ENCODE peak calls at places on chromosomes 16 and 17, in four cellular contexts. W, J, C and X are unnamed samples.

GRCh38 chr17:33642002-33642401 is 348.9 kb upstream of the ASIC2 start:
- DNase-seq in W (no peak), J (no peak), C (no peak), X (no peak)

GRCh38 chr16:14409563-14409962 is 220.5 kb downstream of the PARN start:
- DNase-seq in W (no peak), J (no peak), C (peak), X (no peak)

GRCh38 chr16:73996624-73997339 is 299.8 kb upstream of the PSMD7 start:
- DNase-seq in W (no peak), J (no peak), C (no peak), X (no peak)

GRCh38 chr16:52825882-52826281 is 226.8 kb downstream of the CHD9NB start:
- DNase-seq in W (no peak), J (no peak), C (no peak), X (no peak)

GRCh38 chr17:17942846-17943245 is 29.4 kb downstream of the TOM1L2 start:
- DNase-seq in W (no peak), J (no peak), C (no peak), X (no peak)

GRCh38 chr17:6521636-6522035 is 34.7 kb downstream of the PITPNM3 start:
- DNase-seq in W (no peak), J (no peak), C (no peak), X (no peak)

GRCh38 chr16:50603206-50604064 is 55.2 kb downstream of the NKD1 start:
- DNase-seq in W (no peak), J (no peak), C (no peak), X (no peak)

GRCh38 chr16:57240872-57241271 is 4.2 kb upstream of the ARL2BP start:
- DNase-seq in W (no peak), J (no peak), C (no peak), X (no peak)

GRCh38 chr16:69848635-69849545 is 86.8 kb downstream of the WWP2 start:
- DNase-seq in W (peak), J (peak), C (peak), X (no peak)

GRCh38 chr17:13114601-13115024 is 96.8 kb upstream of the ELAC2 start:
- DNase-seq in W (peak), J (peak), C (peak), X (peak)

GRCh38 chr17:28724500-28725165 is 1.4 kb downstream of the TLCD1 start:
- DNase-seq in W (no peak), J (no peak), C (no peak), X (no peak)

GRCh38 chr16:29857133-29857760 is 5.8 kb downstream of the CDIPT start:
- DNase-seq in W (no peak), J (no peak), C (peak), X (no peak)

GRCh38 chr17:28343491-28343932 is 8.0 kb downstream of the TNFAIP1 start:
- DNase-seq in W (no peak), J (no peak), C (no peak), X (no peak)

GRCh38 chr16:72013888-72014538 is 5.5 kb downstream of the DHODH start:
- DNase-seq in W (peak), J (peak), C (no peak), X (no peak)

GRCh38 chr17:47686276-47686635 is 7.7 kb upstream of the TBKBP1 start:
- DNase-seq in W (no peak), J (no peak), C (no peak), X (no peak)

GRCh38 chr16:21100447-21100846 is 50.2 kb downstream of the DNAH3 start:
- DNase-seq in W (no peak), J (no peak), C (no peak), X (no peak)

GRCh38 chr17:21194688-21195087 is 19.3 kb downstream of the TMEM11 start:
- DNase-seq in W (peak), J (peak), C (no peak), X (no peak)

GRCh38 chr17:8552582-8553320 is 77.8 kb downstream of the MYH10 start:
- DNase-seq in W (no peak), J (no peak), C (no peak), X (no peak)

GRCh38 chr16:17773698-17774101 is 302.9 kb upstream of the XYLT1 start:
- DNase-seq in W (no peak), J (no peak), C (no peak), X (no peak)

GRCh38 chr17:927611-928461 is 51.7 kb downstream of the NXN start:
- DNase-seq in W (no peak), J (no peak), C (peak), X (no peak)

GRCh38 chr17:8066841-8067775 is 20.4 kb downstream of the ALOX12B start:
- DNase-seq in W (no peak), J (no peak), C (no peak), X (no peak)

GRCh38 chr17:44529864-44530263 is 26.7 kb upstream of the GPATCH8 start:
- DNase-seq in W (no peak), J (no peak), C (no peak), X (no peak)

GRCh38 chr17:33686171-33686570 is 393.1 kb upstream of the ASIC2 start:
- DNase-seq in W (no peak), J (no peak), C (no peak), X (peak)

GRCh38 chr17:56937688-56938087 is 23.2 kb downstream of the COIL start:
- DNase-seq in W (no peak), J (no peak), C (no peak), X (no peak)

GRCh38 chr17:57045868-57046671 is 39.0 kb upstream of the AKAP1 start:
- DNase-seq in W (no peak), J (peak), C (no peak), X (no peak)

GRCh38 chr16:85898521-85899442 is at the start of gene IRF8:
- DNase-seq in W (peak), J (peak), C (no peak), X (peak)

GRCh38 chr17:12693640-12694039 is 27.9 kb downstream of the MYOCD start:
- DNase-seq in W (no peak), J (no peak), C (no peak), X (no peak)

GRCh38 chr16:88936913-88937666 is 39.9 kb downstream of the CBFA2T3 start:
- DNase-seq in W (peak), J (no peak), C (no peak), X (no peak)

GRCh38 chr17:67218385-67218950 is 26.5 kb downstream of the HELZ start:
- DNase-seq in W (no peak), J (no peak), C (no peak), X (no peak)

GRCh38 chr16:12185563-12185962 is 209.0 kb downstream of the SNX29 start:
- DNase-seq in W (no peak), J (no peak), C (no peak), X (no peak)

GRCh38 chr16:89407282-89407924 is 83.0 kb downstream of the ANKRD11 start:
- DNase-seq in W (no peak), J (no peak), C (no peak), X (no peak)

GRCh38 chr17:30520882-30521281 is 43.7 kb downstream of the GOSR1 start:
- DNase-seq in W (no peak), J (no peak), C (no peak), X (no peak)

GRCh38 chr17:28093999-28094716 is 51.7 kb downstream of the NLK start:
- DNase-seq in W (no peak), J (no peak), C (no peak), X (no peak)

GRCh38 chr17:30236807-30237206 is 1.3 kb upstream of the SLC6A4 start:
- DNase-seq in W (peak), J (peak), C (no peak), X (peak)

GRCh38 chr16:35598696-35599332 is 2139.4 kb downstream of the TP53TG3F start:
- DNase-seq in W (no peak), J (no peak), C (no peak), X (no peak)

GRCh38 chr16:80766798-80767197 is 37.6 kb downstream of the CDYL2 start:
- DNase-seq in W (no peak), J (no peak), C (no peak), X (no peak)

GRCh38 chr17:4591529-4591928 is 7.2 kb downstream of the SMTNL2 start:
- DNase-seq in W (no peak), J (no peak), C (no peak), X (no peak)

GRCh38 chr16:31074814-31075183 is 577 bp downstream of the ZNF646 start:
- DNase-seq in W (no peak), J (no peak), C (no peak), X (no peak)
- TF ChIP-seq CTCF in W (no peak), J (no peak), C (no peak), X (no peak)

DNA sequence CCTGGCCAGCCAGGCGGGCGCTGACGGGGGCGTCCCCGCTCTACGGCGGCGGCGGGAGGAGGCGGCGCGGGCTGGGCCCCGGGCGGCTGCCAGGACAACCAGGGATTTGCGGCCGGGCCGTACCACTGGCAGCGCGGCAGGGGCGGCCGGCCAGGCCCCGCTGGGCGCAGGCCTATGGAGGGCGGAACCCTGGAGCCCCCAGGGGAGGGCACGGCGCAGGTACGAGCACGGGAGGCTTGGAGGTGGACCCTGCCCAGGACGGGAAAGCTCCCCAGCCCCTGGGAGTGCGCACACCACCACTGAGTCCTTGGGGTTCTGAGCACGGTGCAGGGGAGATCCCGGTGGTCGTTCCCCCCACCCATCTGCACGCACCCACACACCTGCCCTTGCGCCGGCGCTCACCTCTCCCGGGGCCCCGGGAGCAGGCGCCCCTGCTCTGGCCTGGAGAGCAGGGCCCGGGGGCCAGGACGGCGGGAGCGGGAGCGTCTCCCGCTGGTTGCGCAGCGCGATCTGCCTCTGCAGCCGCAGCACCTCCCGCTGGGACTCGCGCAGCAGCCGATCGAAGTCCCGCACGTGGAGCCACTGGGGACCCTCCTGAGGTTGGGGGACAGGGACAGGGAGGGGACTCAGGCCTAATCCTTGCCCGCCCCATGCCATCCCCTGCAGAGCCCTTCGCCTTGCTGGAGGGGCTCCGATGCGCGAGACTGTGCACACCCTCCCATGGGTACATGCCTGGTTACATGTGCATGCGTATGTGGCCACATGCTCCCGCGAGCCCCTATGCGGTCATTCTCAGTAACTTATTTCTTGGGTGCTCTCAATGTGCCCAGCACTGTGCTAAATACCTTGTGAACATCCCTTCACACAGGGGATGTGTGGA is 3.9 kb downstream of the TSPOAP1 start:
- DNase-seq in W (peak), J (no peak), C (no peak), X (no peak)
- TF ChIP-seq CTCF in W (no peak), J (no peak), C (no peak), X (no peak)

GRCh38 chr17:35167666-35168065 is 20.0 kb downstream of the UNC45B start:
- DNase-seq in W (no peak), J (no peak), C (no peak), X (no peak)

GRCh38 chr17:35170968-35171771 is 23.0 kb downstream of the SLC35G3 start:
- DNase-seq in W (no peak), J (no peak), C (no peak), X (no peak)

GRCh38 chr17:35171834-35172233 is 22.4 kb downstream of the SLC35G3 start:
- DNase-seq in W (no peak), J (no peak), C (no peak), X (no peak)

GRCh38 chr17:35167046-35167445 is 19.4 kb downstream of the UNC45B start:
- DNase-seq in W (no peak), J (no peak), C (no peak), X (no peak)

DNA sequence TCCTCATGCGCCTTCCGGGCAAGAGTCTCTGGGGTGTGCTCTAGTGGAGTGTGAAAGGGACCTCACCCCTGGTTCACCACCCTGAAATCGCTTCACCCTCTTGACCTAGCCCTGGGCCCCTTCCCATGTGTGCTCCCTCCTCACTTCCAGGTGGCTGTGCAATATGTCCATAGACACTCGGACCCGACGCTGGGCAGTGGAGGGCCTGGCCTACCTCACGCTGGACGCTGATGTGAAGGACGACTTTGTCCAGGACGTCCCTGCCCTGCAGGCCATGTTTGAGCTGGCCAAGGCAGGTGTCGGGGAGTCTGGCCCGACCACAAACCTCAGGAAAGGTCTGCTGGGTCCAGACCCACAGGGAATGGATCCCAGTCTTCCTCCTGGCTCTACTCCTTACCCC is 22.3 kb downstream of the UNC45B start:
- DNase-seq in W (no peak), J (no peak), C (no peak), X (no peak)
- TF ChIP-seq CTCF in W (no peak), J (no peak), C (no peak), X (no peak)

GRCh38 chr16:4277987-4278513 is 5.2 kb upstream of the TFAP4 start:
- DNase-seq in W (no peak), J (no peak), C (no peak), X (no peak)

GRCh38 chr16:4275861-4276260 is 3.0 kb upstream of the TFAP4 start:
- DNase-seq in W (no peak), J (no peak), C (no peak), X (no peak)

GRCh38 chr16:4283939-4284338 is 11.1 kb upstream of the TFAP4 start:
- DNase-seq in W (no peak), J (no peak), C (no peak), X (no peak)

GRCh38 chr16:4285167-4285566 is 12.3 kb upstream of the TFAP4 start:
- DNase-seq in W (no peak), J (no peak), C (no peak), X (no peak)

DNA sequence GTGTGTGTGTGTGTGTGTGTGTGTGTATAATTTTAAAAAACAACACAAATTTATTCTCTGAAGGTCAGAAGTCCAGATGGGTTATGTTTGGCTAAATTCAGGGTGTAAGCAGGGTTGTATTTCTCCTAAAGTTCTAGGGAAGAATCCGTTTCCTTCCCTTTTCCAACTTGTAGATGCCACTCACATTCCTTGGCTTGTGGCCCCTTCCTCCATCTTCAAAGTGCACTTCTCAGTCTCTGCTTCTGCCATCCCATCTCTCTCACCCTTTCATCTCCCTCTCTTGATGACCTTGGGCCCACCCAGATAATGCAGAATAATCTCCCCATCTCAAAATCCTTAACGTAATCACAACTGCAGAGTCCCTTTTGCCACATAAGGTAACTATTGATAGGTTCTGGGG is 7.8 kb upstream of the TFAP4 start:
- DNase-seq in W (no peak), J (no peak), C (no peak), X (no peak)
- TF ChIP-seq CTCF in W (no peak), J (no peak), C (no peak), X (no peak)

GRCh38 chr17:81231766-81232581 is 6.9 kb downstream of the TEPSIN start:
- DNase-seq in W (no peak), J (no peak), C (no peak), X (no peak)

GRCh38 chr17:81231121-81231645 is 7.7 kb downstream of the TEPSIN start:
- DNase-seq in W (no peak), J (no peak), C (no peak), X (no peak)

GRCh38 chr17:81229666-81229920 is 6.8 kb upstream of the CEP131 start:
- DNase-seq in W (no peak), J (no peak), C (no peak), X (no peak)

GRCh38 chr17:81228834-81229665 is 6.3 kb upstream of the CEP131 start:
- DNase-seq in W (no peak), J (no peak), C (no peak), X (no peak)

DNA sequence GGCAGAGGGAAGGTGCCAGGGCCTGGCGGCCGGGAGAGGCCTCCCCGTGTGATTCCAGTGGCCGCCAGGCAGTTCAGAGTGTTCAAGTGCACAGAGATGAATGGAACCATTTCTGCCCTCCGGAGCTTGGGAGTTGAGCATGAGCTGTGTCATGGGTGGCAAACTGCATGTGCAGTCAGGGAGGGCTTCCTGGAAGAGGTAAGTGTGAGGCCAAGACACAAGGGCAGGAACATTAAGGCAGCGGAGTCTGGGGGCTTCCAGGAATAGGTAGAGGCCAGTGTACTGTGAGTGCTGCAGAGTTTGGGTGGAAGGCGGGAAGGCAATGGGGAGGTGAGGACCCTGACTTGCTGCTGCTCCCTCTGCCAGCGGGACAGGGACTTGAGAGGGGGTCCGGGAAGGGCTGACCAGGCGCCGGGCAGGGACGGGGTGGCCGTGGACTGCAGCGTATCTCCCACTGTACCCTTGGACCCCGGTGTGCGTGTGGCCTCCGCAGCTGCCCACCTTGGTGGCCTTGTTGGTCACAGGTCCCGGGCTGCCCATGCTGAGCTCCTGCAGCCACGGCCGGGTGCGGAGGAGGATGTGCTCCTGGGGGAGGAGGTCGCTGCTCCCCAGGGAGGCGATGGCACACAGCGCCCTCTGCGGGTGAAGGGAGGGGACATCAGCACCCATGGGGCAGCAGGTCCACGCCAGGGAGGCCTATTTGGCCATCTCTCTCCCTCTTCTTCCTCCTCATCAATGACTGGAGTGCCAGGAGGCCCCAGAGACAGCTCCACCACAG is 7.5 kb upstream of the CEP131 start:
- DNase-seq in W (no peak), J (no peak), C (no peak), X (no peak)
- TF ChIP-seq CTCF in W (peak), J (peak), C (peak), X (peak)

DNA sequence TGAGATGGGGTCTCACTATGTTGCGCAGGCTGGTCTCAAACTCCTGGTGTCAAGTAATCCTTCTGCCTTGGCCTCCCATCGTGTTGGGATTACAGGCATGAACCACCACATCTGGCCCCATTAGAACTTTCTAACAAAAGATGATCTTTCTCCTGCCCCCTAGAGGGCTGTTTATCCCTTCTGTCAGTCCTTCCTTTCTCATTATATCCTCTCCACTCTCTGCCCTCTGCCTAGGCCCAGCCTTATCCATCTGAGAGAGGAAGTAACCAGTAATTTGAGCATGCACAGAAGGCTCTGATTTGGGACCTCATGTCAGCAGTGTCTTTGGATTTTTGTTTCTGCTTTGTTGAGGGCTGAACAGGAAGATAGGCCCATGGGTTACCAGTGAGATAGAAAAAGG is 4.4 kb upstream of the DHX40 start:
- DNase-seq in W (no peak), J (no peak), C (no peak), X (no peak)
- TF ChIP-seq CTCF in W (no peak), J (no peak), C (peak), X (peak)

DNA sequence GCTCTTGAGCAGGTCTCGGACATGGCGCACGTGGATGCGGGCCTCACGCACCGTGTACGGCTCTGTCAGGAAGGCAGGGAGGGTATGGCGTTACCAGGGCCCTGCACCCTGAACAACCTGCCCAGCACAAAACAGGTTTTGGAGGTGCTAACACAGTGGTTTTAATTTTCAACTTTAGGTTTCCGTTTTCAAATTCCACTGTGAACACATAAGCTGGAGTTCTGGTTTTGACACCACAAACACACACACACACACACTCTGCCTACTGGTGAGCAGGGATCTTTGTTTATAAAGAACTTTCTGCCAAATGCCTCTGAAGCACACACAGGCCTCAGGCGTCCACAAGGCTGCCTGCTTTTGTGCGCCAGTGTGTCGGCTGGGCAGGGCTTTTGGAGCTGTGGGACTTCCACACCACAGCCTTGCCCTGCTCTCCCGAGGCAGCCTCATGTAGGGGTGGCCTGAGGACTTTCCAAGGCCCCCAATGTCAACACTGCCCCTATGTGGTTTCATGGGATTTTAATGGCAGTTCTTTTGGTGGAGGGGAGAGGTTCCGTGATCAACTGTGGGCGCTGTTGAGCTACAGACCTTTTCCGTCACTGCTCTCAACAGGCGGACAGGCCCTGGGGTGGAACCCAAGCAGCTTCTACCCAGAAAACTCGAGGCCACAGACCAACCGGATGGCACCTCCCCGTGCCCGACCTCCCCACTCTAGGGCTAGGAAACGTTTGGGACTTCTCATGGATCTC is 9.4 kb downstream of the CLUH start:
- DNase-seq in W (no peak), J (no peak), C (no peak), X (no peak)
- TF ChIP-seq CTCF in W (no peak), J (no peak), C (no peak), X (no peak)